ENCODE peak calls at places on chromosomes 6 and 20, in ten cellular contexts. One of them, this sample, is unnamed. For H3K4me1, the result is how much of the 10 kb centered on the place peaks cover.

GRCh38 chr6:45679631-45680030 is 301.9 kb upstream of the SUPT3H start:
- DNase-seq in sigmoid colon: no peak
- DNase-seq in prostate gland: no peak
- DNase-seq in stomach: no peak
- DNase-seq in H1: no peak
- DNase-seq in spleen: no peak
- DNase-seq in K562: no peak
- DNase-seq in HCT116: no peak
- DNase-seq in suprapubic skin: no peak
- DNase-seq in esophagus muscularis mucosa: peak
- DNase-seq in this sample: peak

GRCh38 chr6:46129634-46130505 is at the start of gene ENPP4:
- DNase-seq in sigmoid colon: peak
- DNase-seq in prostate gland: peak
- DNase-seq in stomach: peak
- DNase-seq in H1: peak
- DNase-seq in spleen: peak
- DNase-seq in K562: no peak
- DNase-seq in HCT116: peak
- DNase-seq in suprapubic skin: peak
- DNase-seq in esophagus muscularis mucosa: peak
- DNase-seq in this sample: peak

GRCh38 chr6:147384737-147385710 is 123.5 kb upstream of the SAMD5 start:
- DNase-seq in sigmoid colon: no peak
- DNase-seq in prostate gland: no peak
- DNase-seq in stomach: no peak
- DNase-seq in H1: no peak
- DNase-seq in spleen: no peak
- DNase-seq in K562: no peak
- DNase-seq in HCT116: no peak
- DNase-seq in suprapubic skin: no peak
- DNase-seq in esophagus muscularis mucosa: no peak
- DNase-seq in this sample: no peak

GRCh38 chr6:41373367-41373918 is 38.0 kb downstream of the NCR2 start:
- DNase-seq in sigmoid colon: no peak
- DNase-seq in prostate gland: no peak
- DNase-seq in stomach: no peak
- DNase-seq in H1: peak
- DNase-seq in spleen: no peak
- DNase-seq in K562: no peak
- DNase-seq in HCT116: no peak
- DNase-seq in suprapubic skin: no peak
- DNase-seq in esophagus muscularis mucosa: peak
- DNase-seq in this sample: no peak

GRCh38 chr6:100503043-100503442 is 38.3 kb upstream of the SIM1 start:
- DNase-seq in sigmoid colon: no peak
- DNase-seq in prostate gland: no peak
- DNase-seq in stomach: no peak
- DNase-seq in H1: no peak
- DNase-seq in spleen: no peak
- DNase-seq in K562: no peak
- DNase-seq in HCT116: no peak
- DNase-seq in suprapubic skin: no peak
- DNase-seq in esophagus muscularis mucosa: no peak
- DNase-seq in this sample: no peak

GRCh38 chr20:31573555-31574295 is 31.4 kb upstream of the ID1 start:
- DNase-seq in sigmoid colon: peak
- DNase-seq in prostate gland: peak
- DNase-seq in stomach: no peak
- DNase-seq in H1: no peak
- DNase-seq in spleen: peak
- DNase-seq in K562: no peak
- DNase-seq in HCT116: no peak
- DNase-seq in suprapubic skin: no peak
- DNase-seq in esophagus muscularis mucosa: no peak
- DNase-seq in this sample: no peak

GRCh38 chr20:37396520-37397075 is 50.7 kb downstream of the SRC start:
- DNase-seq in sigmoid colon: no peak
- DNase-seq in prostate gland: no peak
- DNase-seq in stomach: no peak
- DNase-seq in H1: peak
- DNase-seq in spleen: no peak
- DNase-seq in K562: peak
- DNase-seq in HCT116: no peak
- DNase-seq in suprapubic skin: no peak
- DNase-seq in esophagus muscularis mucosa: no peak
- DNase-seq in this sample: no peak

GRCh38 chr6:134003542-134003951 is 48.9 kb downstream of the SLC2A12 start:
- DNase-seq in sigmoid colon: no peak
- DNase-seq in prostate gland: no peak
- DNase-seq in stomach: no peak
- DNase-seq in H1: no peak
- DNase-seq in spleen: no peak
- DNase-seq in K562: no peak
- DNase-seq in HCT116: no peak
- DNase-seq in suprapubic skin: no peak
- DNase-seq in esophagus muscularis mucosa: no peak
- DNase-seq in this sample: no peak

GRCh38 chr6:162151050-162151658 is 576.4 kb downstream of the PRKN start:
- DNase-seq in sigmoid colon: no peak
- DNase-seq in prostate gland: no peak
- DNase-seq in stomach: no peak
- DNase-seq in H1: no peak
- DNase-seq in spleen: no peak
- DNase-seq in K562: no peak
- DNase-seq in HCT116: no peak
- DNase-seq in suprapubic skin: no peak
- DNase-seq in esophagus muscularis mucosa: no peak
- DNase-seq in this sample: no peak

GRCh38 chr20:64140956-64141355 is 23.3 kb upstream of the MYT1 start:
- DNase-seq in sigmoid colon: peak
- DNase-seq in prostate gland: no peak
- DNase-seq in stomach: no peak
- DNase-seq in H1: no peak
- DNase-seq in spleen: peak
- DNase-seq in K562: no peak
- DNase-seq in HCT116: no peak
- DNase-seq in suprapubic skin: peak
- DNase-seq in esophagus muscularis mucosa: no peak
- DNase-seq in this sample: no peak

GRCh38 chr20:22285555-22285954 is 298.8 kb downstream of the FOXA2 start:
- DNase-seq in sigmoid colon: no peak
- DNase-seq in prostate gland: no peak
- DNase-seq in stomach: no peak
- DNase-seq in H1: no peak
- DNase-seq in spleen: no peak
- DNase-seq in K562: no peak
- DNase-seq in HCT116: no peak
- DNase-seq in suprapubic skin: no peak
- DNase-seq in esophagus muscularis mucosa: no peak
- DNase-seq in this sample: no peak

GRCh38 chr6:102848210-102848609 is 1454.7 kb downstream of the GRIK2 start:
- DNase-seq in sigmoid colon: no peak
- DNase-seq in prostate gland: no peak
- DNase-seq in stomach: no peak
- DNase-seq in H1: no peak
- DNase-seq in spleen: no peak
- DNase-seq in K562: no peak
- DNase-seq in HCT116: no peak
- DNase-seq in suprapubic skin: no peak
- DNase-seq in esophagus muscularis mucosa: no peak
- DNase-seq in this sample: no peak

GRCh38 chr6:102848796-102849195 is 1455.3 kb downstream of the GRIK2 start:
- DNase-seq in sigmoid colon: no peak
- DNase-seq in prostate gland: no peak
- DNase-seq in stomach: no peak
- DNase-seq in H1: no peak
- DNase-seq in spleen: no peak
- DNase-seq in K562: no peak
- DNase-seq in HCT116: no peak
- DNase-seq in suprapubic skin: no peak
- DNase-seq in esophagus muscularis mucosa: no peak
- DNase-seq in this sample: no peak

GRCh38 chr6:102853249-102853955 is 1459.9 kb downstream of the GRIK2 start:
- DNase-seq in sigmoid colon: no peak
- DNase-seq in prostate gland: no peak
- DNase-seq in stomach: no peak
- DNase-seq in H1: no peak
- DNase-seq in spleen: no peak
- DNase-seq in K562: no peak
- DNase-seq in HCT116: no peak
- DNase-seq in suprapubic skin: no peak
- DNase-seq in esophagus muscularis mucosa: no peak
- DNase-seq in this sample: no peak
- H3K4me1 ChIP-seq in sigmoid colon: under half
- H3K4me1 ChIP-seq in prostate gland: under half
- H3K4me1 ChIP-seq in stomach: under half
- H3K4me1 ChIP-seq in H1: under half
- H3K4me1 ChIP-seq in spleen: under half
- H3K4me1 ChIP-seq in K562: under half
- H3K4me1 ChIP-seq in HCT116: under half
- H3K4me1 ChIP-seq in suprapubic skin: under half
- H3K4me1 ChIP-seq in esophagus muscularis mucosa: under half
- H3K4me1 ChIP-seq in this sample: under half

GRCh38 chr6:52524921-52525320 is 51.9 kb downstream of the TRAM2 start:
- DNase-seq in sigmoid colon: no peak
- DNase-seq in prostate gland: no peak
- DNase-seq in stomach: no peak
- DNase-seq in H1: no peak
- DNase-seq in spleen: no peak
- DNase-seq in K562: no peak
- DNase-seq in HCT116: no peak
- DNase-seq in suprapubic skin: no peak
- DNase-seq in esophagus muscularis mucosa: no peak
- DNase-seq in this sample: no peak

GRCh38 chr6:52522655-52523054 is 54.2 kb downstream of the TRAM2 start:
- DNase-seq in sigmoid colon: no peak
- DNase-seq in prostate gland: no peak
- DNase-seq in stomach: no peak
- DNase-seq in H1: no peak
- DNase-seq in spleen: no peak
- DNase-seq in K562: no peak
- DNase-seq in HCT116: no peak
- DNase-seq in suprapubic skin: no peak
- DNase-seq in esophagus muscularis mucosa: no peak
- DNase-seq in this sample: no peak

GRCh38 chr6:52519618-52520017 is 57.2 kb downstream of the TRAM2 start:
- DNase-seq in sigmoid colon: no peak
- DNase-seq in prostate gland: no peak
- DNase-seq in stomach: no peak
- DNase-seq in H1: no peak
- DNase-seq in spleen: no peak
- DNase-seq in K562: no peak
- DNase-seq in HCT116: no peak
- DNase-seq in suprapubic skin: no peak
- DNase-seq in esophagus muscularis mucosa: no peak
- DNase-seq in this sample: no peak

GRCh38 chr6:52523363-52524207 is 53.3 kb downstream of the TRAM2 start:
- DNase-seq in sigmoid colon: no peak
- DNase-seq in prostate gland: no peak
- DNase-seq in stomach: no peak
- DNase-seq in H1: no peak
- DNase-seq in spleen: no peak
- DNase-seq in K562: no peak
- DNase-seq in HCT116: no peak
- DNase-seq in suprapubic skin: no peak
- DNase-seq in esophagus muscularis mucosa: no peak
- DNase-seq in this sample: no peak

GRCh38 chr6:52522151-52522626 is 54.7 kb downstream of the TRAM2 start:
- DNase-seq in sigmoid colon: peak
- DNase-seq in prostate gland: no peak
- DNase-seq in stomach: no peak
- DNase-seq in H1: no peak
- DNase-seq in spleen: no peak
- DNase-seq in K562: no peak
- DNase-seq in HCT116: no peak
- DNase-seq in suprapubic skin: no peak
- DNase-seq in esophagus muscularis mucosa: no peak
- DNase-seq in this sample: peak
- TF ChIP-seq POLR2A in sigmoid colon: no peak
- TF ChIP-seq POLR2A in prostate gland: no peak
- TF ChIP-seq POLR2A in stomach: no peak
- TF ChIP-seq POLR2A in H1: no peak
- TF ChIP-seq POLR2A in spleen: no peak
- TF ChIP-seq POLR2A in K562: no peak
- TF ChIP-seq POLR2A in HCT116: no peak
- TF ChIP-seq POLR2A in suprapubic skin: no peak
- TF ChIP-seq POLR2A in esophagus muscularis mucosa: no peak
- TF ChIP-seq POLR2A in this sample: no peak

GRCh38 chr20:62602550-62602949 is 39.8 kb upstream of the SLCO4A1 start:
- DNase-seq in sigmoid colon: no peak
- DNase-seq in prostate gland: peak
- DNase-seq in stomach: peak
- DNase-seq in H1: no peak
- DNase-seq in spleen: peak
- DNase-seq in K562: peak
- DNase-seq in HCT116: no peak
- DNase-seq in suprapubic skin: no peak
- DNase-seq in esophagus muscularis mucosa: no peak
- DNase-seq in this sample: no peak
- TF ChIP-seq POLR2AphosphoS5 in sigmoid colon: no peak
- TF ChIP-seq POLR2AphosphoS5 in prostate gland: no peak
- TF ChIP-seq POLR2AphosphoS5 in stomach: no peak
- TF ChIP-seq POLR2AphosphoS5 in H1: no peak
- TF ChIP-seq POLR2AphosphoS5 in spleen: no peak
- TF ChIP-seq POLR2AphosphoS5 in K562: no peak
- TF ChIP-seq POLR2AphosphoS5 in HCT116: no peak
- TF ChIP-seq POLR2AphosphoS5 in suprapubic skin: no peak
- TF ChIP-seq POLR2AphosphoS5 in esophagus muscularis mucosa: no peak
- TF ChIP-seq POLR2AphosphoS5 in this sample: no peak

GRCh38 chr6:15331629-15332241 is 85.9 kb downstream of the JARID2 start:
- DNase-seq in sigmoid colon: no peak
- DNase-seq in prostate gland: no peak
- DNase-seq in stomach: no peak
- DNase-seq in H1: no peak
- DNase-seq in spleen: no peak
- DNase-seq in K562: no peak
- DNase-seq in HCT116: no peak
- DNase-seq in suprapubic skin: no peak
- DNase-seq in esophagus muscularis mucosa: no peak
- DNase-seq in this sample: no peak
- H3K4me1 ChIP-seq in sigmoid colon: under half
- H3K4me1 ChIP-seq in prostate gland: under half
- H3K4me1 ChIP-seq in stomach: half or more
- H3K4me1 ChIP-seq in H1: under half
- H3K4me1 ChIP-seq in spleen: half or more
- H3K4me1 ChIP-seq in K562: under half
- H3K4me1 ChIP-seq in HCT116: under half
- H3K4me1 ChIP-seq in suprapubic skin: under half
- H3K4me1 ChIP-seq in esophagus muscularis mucosa: under half
- H3K4me1 ChIP-seq in this sample: under half

This sample was measured in vagina.